ENCODE peak calls at places on chromosomes 5 and 9, in four cellular contexts. T is WTC11, N is omental fat pad, F is cardiac fibroblast. O is an unnamed sample.

GRCh38 chr9:137757613-137758029 is 120.0 kb upstream of the CACNA1B start:
- DNase-seq in F (peak), N (no peak), T (no peak), O (no peak)

GRCh38 chr9:130834371-130835311 is at the start of gene ABL1:
- DNase-seq in F (peak), T (peak), N (no peak), O (peak)

GRCh38 chr5:53090229-53090628 is 19.3 kb downstream of the MOCS2 start:
- DNase-seq in F (no peak), T (no peak), N (no peak), O (no peak)

GRCh38 chr9:104976196-104976595 is 48.2 kb upstream of the ABCA1 start:
- DNase-seq in F (no peak), N (no peak), T (no peak), O (no peak)

GRCh38 chr5:141838326-141839014 is 39.7 kb downstream of the PCDH1 start:
- DNase-seq in F (no peak), N (no peak), T (peak), O (no peak)

GRCh38 chr9:19788614-19789271 is at the start of gene SLC24A2:
- DNase-seq in F (peak), N (no peak), T (peak), O (no peak)

GRCh38 chr9:113219972-113220371 is 1.1 kb downstream of the FKBP15 start:
- DNase-seq in N (no peak), T (no peak), F (no peak), O (no peak)

GRCh38 chr9:13354733-13355132 is 75.2 kb upstream of the MPDZ start:
- DNase-seq in N (no peak), F (peak), T (no peak), O (no peak)

GRCh38 chr5:23257656-23258055 is 249.8 kb upstream of the PRDM9 start:
- DNase-seq in N (no peak), T (no peak), F (no peak), O (no peak)

GRCh38 chr9:131407717-131408195 is 13.9 kb downstream of the PRRC2B start:
- DNase-seq in F (peak), T (peak), N (no peak), O (peak)

GRCh38 chr5:155938051-155938450 is 388.9 kb upstream of the SGCD start:
- DNase-seq in F (no peak), N (no peak), T (no peak), O (no peak)

GRCh38 chr5:139774980-139775654 is 20.5 kb upstream of the PSD2 start:
- DNase-seq in F (peak), N (peak), T (peak), O (peak)

GRCh38 chr9:79763861-79764260 is 192.1 kb downstream of the TLE4 start:
- DNase-seq in N (no peak), T (no peak), F (peak), O (no peak)

GRCh38 chr9:97384406-97385262 is 27.3 kb upstream of the TDRD7 start:
- DNase-seq in F (no peak), T (no peak), N (no peak), O (no peak)

GRCh38 chr5:50623666-50624065 is 42.8 kb upstream of the PARP8 start:
- DNase-seq in N (no peak), F (no peak), T (no peak), O (no peak)

GRCh38 chr9:18569941-18570630 is 96.1 kb downstream of the ADAMTSL1 start:
- DNase-seq in F (no peak), N (no peak), T (no peak), O (no peak)

GRCh38 chr5:93741136-93741811 is at the start of gene POU5F2:
- DNase-seq in N (no peak), F (no peak), T (peak), O (no peak)

GRCh38 chr9:82332774-82333152 is 344.2 kb downstream of the SPATA31D1 start:
- DNase-seq in T (no peak), F (no peak), N (no peak), O (no peak)

GRCh38 chr9:34571180-34571800 is 18.2 kb downstream of the CNTFR start:
- DNase-seq in N (no peak), T (no peak), F (peak), O (no peak)

GRCh38 chr9:129310666-129311350 is 132.7 kb upstream of the IER5L start:
- DNase-seq in F (no peak), N (no peak), T (no peak), O (no peak)

GRCh38 chr9:127027694-127028093 is 94.7 kb downstream of the ANGPTL2 start:
- DNase-seq in N (no peak), T (no peak), F (no peak), O (no peak)

GRCh38 chr5:140870221-140871201 is 1.8 kb downstream of the PCDHA11 start:
- DNase-seq in N (no peak), T (no peak), F (no peak), O (no peak)

GRCh38 chr5:41925555-41925946 is 470 bp downstream of the FBXO4 start:
- DNase-seq in F (peak), T (no peak), N (no peak), O (no peak)

GRCh38 chr9:18208166-18209059 is 265.5 kb upstream of the ADAMTSL1 start:
- DNase-seq in T (peak), F (peak), N (no peak), O (no peak)

GRCh38 chr5:34927785-34928184 is 1.6 kb upstream of the DNAJC21 start:
- DNase-seq in N (no peak), F (no peak), T (no peak), O (no peak)

GRCh38 chr5:5342784-5343183 is 79.7 kb upstream of the ICE1 start:
- DNase-seq in N (no peak), T (no peak), F (peak), O (no peak)

GRCh38 chr9:112784020-112784788 is 33.6 kb downstream of the SNX30 start:
- DNase-seq in N (no peak), F (peak), T (peak), O (no peak)

GRCh38 chr9:134161647-134162046 is 2.7 kb downstream of the RNU6ATAC start:
- DNase-seq in T (no peak), F (no peak), N (no peak), O (no peak)

O was measured in T-helper 17 cell.